ENCODE peak calls at places on chromosomes 11 and 22, in eight cellular contexts. V is neuronal stem cell, B is natural killer cell, F is NCI-H1092, J is colonic mucosa, X is NAMALWA, Z is RWPE1, K is NCI-H774. E is an unnamed sample.
A peak's percentile ranks its signal among the peaks of the same experiment; 100 is the strongest.

GRCh38 chr22:42758929-42759629 is 38.4 kb upstream of the A4GALT start:
- DNase-seq in Z (no peak), B (no peak), K (no peak), X (no peak), J (no peak), F (no peak), V (no peak), E (no peak)

GRCh38 chr11:76335827-76336226 is 45.1 kb downstream of the THAP12 start:
- DNase-seq in Z (no peak), J (peak; percentile 12), B (no peak), F (no peak), V (no peak), K (no peak), X (no peak), E (no peak)

GRCh38 chr11:70860855-70861254 is 391.5 kb downstream of the SHANK2 start:
- DNase-seq in Z (no peak), X (no peak), V (no peak), F (no peak), B (no peak), K (no peak), J (no peak), E (no peak)

GRCh38 chr22:27987557-27987956 is 68.5 kb upstream of the PITPNB start:
- DNase-seq in V (no peak), K (no peak), J (no peak), F (no peak), B (no peak), X (no peak), Z (no peak), E (no peak)

GRCh38 chr22:42841444-42841843 is 15.6 kb downstream of the ARFGAP3 start:
- DNase-seq in Z (peak; percentile 15), X (no peak), J (no peak), F (no peak), V (no peak), K (no peak), B (no peak), E (no peak)

GRCh38 chr22:41074466-41074865 is 17.9 kb upstream of the EP300 start:
- DNase-seq in X (no peak), V (no peak), K (no peak), Z (no peak), J (no peak), F (no peak), B (no peak), E (no peak)

GRCh38 chr11:66221726-66222236 is 46.7 kb upstream of the RAB1B start:
- DNase-seq in V (no peak), F (no peak), J (no peak), Z (no peak), K (no peak), X (peak; percentile 23), B (no peak), E (no peak)

GRCh38 chr11:104134760-104135159 is 29.2 kb downstream of the PDGFD start:
- DNase-seq in B (no peak), X (no peak), K (no peak), V (no peak), F (no peak), J (no peak), Z (no peak), E (no peak)

GRCh38 chr11:79953629-79954028 is 512.8 kb upstream of the TENM4 start:
- DNase-seq in F (no peak), Z (no peak), V (no peak), J (no peak), K (no peak), X (no peak), B (no peak), E (no peak)

GRCh38 chr11:12110714-12111481 is 508 bp downstream of the MICAL2 start:
- DNase-seq in K (no peak), F (no peak), B (no peak), Z (no peak), V (peak; percentile 21), J (peak; percentile 58), X (no peak), E (peak; percentile 27)

E was measured in NCI-H2029.